ENCODE peak calls at places on chromosomes 5 and 9, in eight cellular contexts. U is CD4-positive, alpha-beta memory T cell; J is A549; H is cardiac muscle cell; I is endothelial cell of umbilical vein; C is left ventricle myocardium inferior; B is H9; M is transverse colon. P is an unnamed sample. For H3K4me1, the result is how much of the 10 kb centered on the place peaks cover.

GRCh38 chr5:129820-130219 is 37.9 kb downstream of the PLEKHG4B start:
- DNase-seq in C (no peak), J (no peak), H (no peak), I (no peak), B (no peak), U (no peak), M (no peak), P (no peak)

GRCh38 chr5:169956756-169957155 is 23.5 kb downstream of the INSYN2B start:
- DNase-seq in H (no peak), C (no peak), U (no peak), J (no peak), B (no peak), I (no peak), M (no peak), P (no peak)

GRCh38 chr5:42005561-42006153 is 80.6 kb downstream of the FBXO4 start:
- DNase-seq in C (no peak), B (no peak), M (no peak), J (peak), I (peak), U (peak), H (peak), P (no peak)

GRCh38 chr5:142924135-142924883 is 154.1 kb downstream of the ARHGAP26 start:
- DNase-seq in M (no peak), C (no peak), J (peak), I (no peak), H (no peak), U (no peak), B (no peak), P (no peak)

GRCh38 chr9:14320272-14321245 is 6.6 kb upstream of the NFIB start:
- DNase-seq in J (peak), B (no peak), C (peak), M (peak), U (no peak), H (no peak), I (peak), P (no peak)

GRCh38 chr9:37943329-37944265 is 39.7 kb upstream of the SLC25A51 start:
- DNase-seq in J (no peak), B (no peak), H (peak), U (no peak), I (peak), M (no peak), C (no peak), P (no peak)

GRCh38 chr9:71608825-71609452 is 159.4 kb downstream of the CEMIP2 start:
- DNase-seq in M (no peak), B (peak), U (no peak), C (no peak), H (no peak), I (no peak), J (no peak), P (no peak)

GRCh38 chr5:153276151-153276550 is 214.3 kb upstream of the GRIA1 start:
- DNase-seq in J (no peak), U (no peak), B (peak), M (no peak), I (no peak), C (no peak), H (peak), P (no peak)

GRCh38 chr5:135160036-135160675 is 126.1 kb upstream of the PITX1 start:
- DNase-seq in B (no peak), J (no peak), H (no peak), C (no peak), I (no peak), M (no peak), U (no peak), P (no peak)

GRCh38 chr5:88692979-88693932 is 189.7 kb downstream of the MEF2C start:
- DNase-seq in M (no peak), B (peak), C (no peak), U (no peak), H (no peak), I (no peak), J (no peak), P (no peak)

GRCh38 chr5:173800340-173800739 is 87.8 kb upstream of the CPEB4 start:
- DNase-seq in J (no peak), C (no peak), B (no peak), U (no peak), I (no peak), M (no peak), H (no peak), P (no peak)

GRCh38 chr9:99253772-99254431 is 31.8 kb downstream of the SEC61B start:
- DNase-seq in C (no peak), J (no peak), U (peak), M (peak), B (no peak), I (no peak), H (no peak), P (no peak)

GRCh38 chr9:16236326-16236725 is 634.1 kb downstream of the BNC2 start:
- DNase-seq in I (no peak), C (no peak), M (no peak), H (no peak), J (no peak), B (no peak), U (no peak), P (no peak)

GRCh38 chr9:136438909-136439549 is 616 bp downstream of the INPP5E start:
- DNase-seq in I (peak), C (no peak), U (peak), H (peak), J (peak), M (peak), B (peak), P (peak)

GRCh38 chr5:44942524-44943001 is 133.8 kb downstream of the MRPS30 start:
- DNase-seq in U (no peak), I (no peak), J (no peak), M (no peak), C (no peak), H (no peak), B (peak), P (no peak)

GRCh38 chr5:7397005-7397546 is 1.1 kb downstream of the ADCY2 start:
- DNase-seq in C (no peak), I (no peak), H (no peak), B (no peak), J (no peak), U (no peak), M (no peak), P (no peak)

GRCh38 chr9:136181784-136182421 is 23.0 kb downstream of the LHX3 start:
- DNase-seq in U (no peak), H (no peak), C (no peak), M (no peak), I (no peak), B (no peak), J (no peak), P (no peak)

GRCh38 chr5:68367717-68368116 is 152.2 kb downstream of the PIK3R1 start:
- DNase-seq in M (no peak), J (no peak), I (no peak), U (no peak), B (no peak), H (no peak), C (no peak), P (no peak)

GRCh38 chr5:113178073-113178779 is 201.6 kb downstream of the DCP2 start:
- DNase-seq in B (no peak), C (no peak), H (no peak), U (no peak), M (no peak), I (no peak), J (no peak), P (no peak)

GRCh38 chr5:171449426-171449825 is 30.0 kb downstream of the FGF18 start:
- DNase-seq in J (no peak), M (no peak), I (no peak), B (no peak), H (no peak), U (no peak), C (no peak), P (no peak)

GRCh38 chr9:131045300-131046092 is 36.5 kb downstream of the LAMC3 start:
- DNase-seq in C (no peak), B (no peak), I (peak), M (no peak), U (no peak), H (no peak), J (peak), P (no peak)

GRCh38 chr9:69645488-69645887 is 26.7 kb downstream of the APBA1 start:
- DNase-seq in H (no peak), C (no peak), M (peak), B (peak), J (no peak), I (no peak), U (no peak), P (no peak)

GRCh38 chr9:93684161-93684765 is 107.9 kb downstream of the PHF2 start:
- DNase-seq in C (no peak), J (no peak), U (no peak), M (no peak), I (no peak), B (peak), H (no peak), P (peak)

GRCh38 chr9:93809204-93809940 is 145.8 kb downstream of the BARX1 start:
- DNase-seq in H (no peak), J (no peak), M (no peak), I (no peak), C (no peak), B (no peak), U (no peak), P (no peak)

GRCh38 chr5:98825582-98826375 is 52.3 kb downstream of the RGMB start:
- DNase-seq in C (no peak), B (no peak), M (no peak), U (no peak), I (no peak), H (no peak), J (no peak), P (no peak)

GRCh38 chr5:150411245-150411979 is 1.3 kb downstream of the CD74 start:
- DNase-seq in B (no peak), I (no peak), U (peak), H (peak), C (peak), M (peak), J (no peak), P (no peak)

GRCh38 chr9:124870723-124871122 is 8.8 kb downstream of the ARPC5L start:
- DNase-seq in B (no peak), H (peak), U (no peak), I (no peak), C (no peak), M (no peak), J (no peak), P (no peak)
- H3K4me1 ChIP-seq in B (under half), H (under half), U (half or more), I (under half), C (half or more), M (under half), J (under half), P (under half)

DNA sequence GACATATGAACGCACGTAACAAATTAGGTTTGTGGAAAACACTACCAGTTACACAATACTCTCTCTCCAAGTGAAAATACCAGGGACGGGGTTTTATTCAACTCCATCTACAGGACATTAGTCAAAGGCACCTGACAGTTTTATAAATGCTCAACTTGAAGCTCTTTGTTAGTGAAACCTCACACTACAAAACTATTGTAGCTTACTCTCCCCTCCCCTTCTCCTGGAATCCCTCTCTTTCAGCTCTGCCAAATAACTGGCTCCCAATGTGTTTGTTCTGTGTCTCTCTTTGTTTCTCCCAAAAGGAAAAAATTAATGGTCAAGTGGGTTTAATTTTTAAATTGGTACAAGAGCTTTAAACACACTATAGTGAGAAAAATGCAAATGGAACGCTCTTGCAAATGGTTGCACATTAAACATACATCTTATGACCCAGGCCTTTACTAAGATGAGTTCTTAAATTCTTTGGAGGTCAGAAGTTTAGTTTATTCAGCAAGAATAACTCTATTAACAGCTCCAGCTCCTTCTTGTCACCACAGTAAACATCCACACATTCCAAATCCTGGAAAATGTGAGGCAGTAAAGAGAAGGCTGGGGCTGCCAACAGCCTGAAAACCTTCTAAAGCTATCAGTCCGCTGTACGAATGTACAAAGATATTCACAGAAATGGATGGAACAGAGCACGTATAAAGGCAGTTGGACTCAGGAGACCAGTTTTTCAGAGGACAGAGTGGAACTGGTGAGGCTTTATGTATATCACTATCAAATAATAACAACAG is 48.3 kb downstream of the ZNF608 start:
- DNase-seq in J (no peak), U (no peak), B (no peak), H (no peak), C (peak), M (no peak), I (peak), P (no peak)
- H3K27ac ChIP-seq in J (no peak), U (no peak), B (no peak), H (peak), C (peak), M (peak), I (no peak), P (no peak)

GRCh38 chr9:85321561-85321960 is 420.2 kb downstream of the AGTPBP1 start:
- DNase-seq in B (no peak), J (no peak), U (no peak), H (no peak), M (no peak), I (no peak), C (no peak), P (no peak)

GRCh38 chr9:85322592-85322991 is 419.2 kb downstream of the AGTPBP1 start:
- DNase-seq in H (no peak), C (no peak), I (no peak), J (no peak), M (no peak), B (no peak), U (no peak), P (no peak)

GRCh38 chr9:85319946-85320345 is 421.8 kb downstream of the AGTPBP1 start:
- DNase-seq in I (no peak), J (no peak), B (no peak), U (no peak), H (no peak), M (no peak), C (no peak), P (no peak)
- H3K4me1 ChIP-seq in I (under half), J (under half), B (under half), U (under half), H (under half), M (under half), C (under half), P (under half)

GRCh38 chr9:97853844-97854695 is 1.0 kb downstream of the FOXE1 start:
- DNase-seq in C (no peak), M (no peak), U (peak), I (no peak), H (peak), J (peak), B (peak), P (no peak)
- H3K27ac ChIP-seq in C (no peak), M (no peak), U (no peak), I (no peak), H (no peak), J (peak), B (no peak), P (peak)

GRCh38 chr9:32737378-32737777 is 46.0 kb upstream of the TMEM215 start:
- DNase-seq in B (no peak), H (no peak), J (no peak), C (no peak), I (no peak), M (no peak), U (no peak), P (no peak)

GRCh38 chr9:32742296-32742695 is 41.0 kb upstream of the TMEM215 start:
- DNase-seq in C (no peak), M (no peak), U (no peak), H (no peak), I (no peak), J (no peak), B (no peak), P (no peak)

GRCh38 chr9:32738501-32739172 is 44.7 kb upstream of the TMEM215 start:
- DNase-seq in H (no peak), J (no peak), C (no peak), U (no peak), I (no peak), M (no peak), B (no peak), P (no peak)

GRCh38 chr9:32741706-32742105 is 41.6 kb upstream of the TMEM215 start:
- DNase-seq in J (no peak), M (no peak), C (no peak), I (no peak), U (no peak), H (no peak), B (no peak), P (no peak)
- H3K4me1 ChIP-seq in J (under half), M (under half), C (under half), I (under half), U (under half), H (under half), B (under half), P (under half)

GRCh38 chr5:143980506-143980905 is 168.5 kb downstream of the HMHB1 start:
- DNase-seq in C (no peak), M (no peak), U (no peak), B (no peak), I (no peak), H (no peak), J (no peak), P (no peak)

GRCh38 chr5:143987264-143987663 is 175.3 kb downstream of the HMHB1 start:
- DNase-seq in J (no peak), I (no peak), B (no peak), H (no peak), M (no peak), U (no peak), C (no peak), P (no peak)

GRCh38 chr5:143986567-143987242 is 174.7 kb downstream of the HMHB1 start:
- DNase-seq in C (no peak), U (no peak), M (no peak), J (no peak), I (peak), H (no peak), B (no peak), P (no peak)

GRCh38 chr5:143987751-143988560 is 176.0 kb downstream of the HMHB1 start:
- DNase-seq in H (no peak), I (no peak), B (no peak), J (no peak), U (no peak), C (no peak), M (no peak), P (no peak)

GRCh38 chr5:143985832-143986485 is 174.0 kb downstream of the HMHB1 start:
- DNase-seq in J (no peak), H (no peak), M (peak), C (no peak), I (peak), B (no peak), U (no peak), P (no peak)
- H3K27ac ChIP-seq in J (no peak), H (no peak), M (peak), C (peak), I (peak), B (no peak), U (no peak), P (peak)

GRCh38 chr5:14221768-14222167 is 78.6 kb downstream of the TRIO start:
- DNase-seq in J (no peak), I (no peak), C (no peak), M (no peak), H (no peak), B (no peak), U (no peak), P (no peak)

GRCh38 chr5:14219800-14220512 is 76.8 kb downstream of the TRIO start:
- DNase-seq in B (no peak), U (no peak), C (no peak), H (no peak), J (no peak), M (no peak), I (no peak), P (no peak)

GRCh38 chr5:14223372-14223771 is 80.2 kb downstream of the TRIO start:
- DNase-seq in M (no peak), J (no peak), B (no peak), U (no peak), C (no peak), H (no peak), I (peak), P (no peak)

GRCh38 chr5:14220642-14221041 is 77.5 kb downstream of the TRIO start:
- DNase-seq in M (no peak), J (no peak), B (no peak), C (no peak), H (no peak), I (no peak), U (no peak), P (no peak)

GRCh38 chr5:14222182-14222581 is 79.0 kb downstream of the TRIO start:
- DNase-seq in C (no peak), H (no peak), J (no peak), M (no peak), B (no peak), U (no peak), I (no peak), P (no peak)
- H3K4me1 ChIP-seq in C (half or more), H (under half), J (half or more), M (under half), B (under half), U (under half), I (under half), P (under half)

GRCh38 chr5:93320920-93321319 is 260.1 kb downstream of the NR2F1-AS1 start:
- DNase-seq in J (no peak), H (peak), I (peak), B (no peak), M (no peak), C (no peak), U (no peak), P (no peak)
- H3K27ac ChIP-seq in J (no peak), H (no peak), I (no peak), B (no peak), M (no peak), C (no peak), U (no peak), P (no peak)

GRCh38 chr9:103837940-103838339 is 256.2 kb upstream of the SMC2 start:
- DNase-seq in C (no peak), M (no peak), B (peak), H (no peak), I (no peak), U (no peak), J (no peak), P (no peak)

GRCh38 chr9:103839197-103839596 is 254.9 kb upstream of the SMC2 start:
- DNase-seq in J (no peak), H (no peak), I (no peak), U (no peak), M (no peak), C (no peak), B (no peak), P (no peak)
- H3K4me1 ChIP-seq in J (under half), H (under half), I (under half), U (under half), M (under half), C (under half), B (under half), P (under half)